ENCODE peak calls at places on chromosomes 16 and 17, in six cellular contexts. F is A549, N is endothelial cell of umbilical vein, D is HepG2, B is K562, O is GM12878. J is an unnamed sample.

GRCh38 chr17:48074322-48075054 is 26.3 kb downstream of the NFE2L1 start:
- DNase-seq in D (peak), O (no peak), B (peak), F (peak), N (peak), J (peak)

GRCh38 chr17:43779145-43780125 is 658 bp upstream of the DUSP3 start:
- DNase-seq in B (no peak), N (peak), O (no peak), F (peak), D (peak), J (peak)

GRCh38 chr16:89375021-89375420 is 115.3 kb downstream of the ANKRD11 start:
- DNase-seq in B (no peak), O (no peak), D (no peak), N (no peak), F (no peak), J (no peak)

GRCh38 chr17:19645608-19646250 is 2.8 kb upstream of the ALDH3A2 start:
- DNase-seq in O (no peak), D (peak), N (peak), F (peak), B (peak), J (peak)

GRCh38 chr16:55470533-55471371 is 8.2 kb upstream of the MMP2 start:
- DNase-seq in F (no peak), O (no peak), B (no peak), N (no peak), D (no peak), J (peak)

GRCh38 chr17:66900126-66901010 is 64.1 kb upstream of the CACNG4 start:
- DNase-seq in B (peak), F (peak), O (no peak), N (peak), D (peak), J (no peak)

GRCh38 chr17:27428781-27429505 is 27.3 kb upstream of the KSR1 start:
- DNase-seq in O (no peak), D (no peak), B (no peak), F (no peak), N (no peak), J (no peak)

GRCh38 chr17:16171613-16172012 is 43.7 kb downstream of the NCOR1 start:
- DNase-seq in B (no peak), F (peak), D (peak), N (no peak), O (no peak), J (no peak)

GRCh38 chr16:85386467-85387170 is 226.5 kb upstream of the GSE1 start:
- DNase-seq in N (no peak), F (no peak), B (no peak), O (no peak), D (no peak), J (no peak)

GRCh38 chr16:34802848-34803599 is 1343.6 kb downstream of the TP53TG3F start:
- DNase-seq in O (no peak), D (no peak), N (no peak), B (no peak), F (no peak), J (no peak)

GRCh38 chr17:34503804-34504203 is 75.6 kb upstream of the TMEM132E start:
- DNase-seq in O (no peak), B (no peak), F (no peak), D (no peak), N (no peak), J (no peak)

GRCh38 chr16:53209489-53209888 is 154.7 kb downstream of the CHD9 start:
- DNase-seq in N (peak), O (no peak), F (no peak), D (no peak), B (peak), J (no peak)

GRCh38 chr17:35117984-35118383 is 1.7 kb downstream of the RAD51D start:
- DNase-seq in F (peak), D (peak), B (no peak), O (peak), N (no peak), J (peak)

GRCh38 chr16:77170805-77171204 is 20.2 kb upstream of the MON1B start:
- DNase-seq in B (no peak), O (no peak), F (no peak), N (no peak), D (no peak), J (no peak)

GRCh38 chr16:77172964-77173363 is 18.0 kb upstream of the MON1B start:
- DNase-seq in O (no peak), B (no peak), N (peak), F (no peak), D (no peak), J (no peak)

GRCh38 chr16:77169650-77170236 is 21.2 kb upstream of the MON1B start:
- DNase-seq in D (peak), O (no peak), F (peak), N (peak), B (peak), J (peak)

GRCh38 chr16:77171750-77172635 is 19.0 kb upstream of the MON1B start:
- DNase-seq in O (no peak), B (peak), F (peak), N (peak), D (peak), J (peak)
- TF ChIP-seq MAX in O (no peak), B (no peak), F (no peak), N (no peak), D (no peak), J (no peak)

GRCh38 chr17:18219016-18219415 is 6.4 kb upstream of the LLGL1 start:
- DNase-seq in B (peak), O (no peak), F (no peak), D (no peak), N (peak), J (no peak)
- TF ChIP-seq MYC in B (no peak), O (no peak), F (no peak), D (no peak), N (no peak), J (no peak)

GRCh38 chr17:49362723-49363117 is 670 bp upstream of the ZNF652 start:
- DNase-seq in F (no peak), O (no peak), B (no peak), N (no peak), D (no peak), J (no peak)

GRCh38 chr17:49361129-49361901 is 735 bp downstream of the ZNF652 start:
- DNase-seq in B (peak), O (peak), D (peak), N (peak), F (peak), J (peak)

GRCh38 chr17:49363251-49363650 is 1.2 kb upstream of the ZNF652 start:
- DNase-seq in D (no peak), F (no peak), O (no peak), B (no peak), N (no peak), J (no peak)

GRCh38 chr17:49360796-49361128 is 1.3 kb downstream of the ZNF652 start:
- DNase-seq in O (no peak), F (no peak), D (no peak), N (no peak), B (no peak), J (no peak)

DNA sequence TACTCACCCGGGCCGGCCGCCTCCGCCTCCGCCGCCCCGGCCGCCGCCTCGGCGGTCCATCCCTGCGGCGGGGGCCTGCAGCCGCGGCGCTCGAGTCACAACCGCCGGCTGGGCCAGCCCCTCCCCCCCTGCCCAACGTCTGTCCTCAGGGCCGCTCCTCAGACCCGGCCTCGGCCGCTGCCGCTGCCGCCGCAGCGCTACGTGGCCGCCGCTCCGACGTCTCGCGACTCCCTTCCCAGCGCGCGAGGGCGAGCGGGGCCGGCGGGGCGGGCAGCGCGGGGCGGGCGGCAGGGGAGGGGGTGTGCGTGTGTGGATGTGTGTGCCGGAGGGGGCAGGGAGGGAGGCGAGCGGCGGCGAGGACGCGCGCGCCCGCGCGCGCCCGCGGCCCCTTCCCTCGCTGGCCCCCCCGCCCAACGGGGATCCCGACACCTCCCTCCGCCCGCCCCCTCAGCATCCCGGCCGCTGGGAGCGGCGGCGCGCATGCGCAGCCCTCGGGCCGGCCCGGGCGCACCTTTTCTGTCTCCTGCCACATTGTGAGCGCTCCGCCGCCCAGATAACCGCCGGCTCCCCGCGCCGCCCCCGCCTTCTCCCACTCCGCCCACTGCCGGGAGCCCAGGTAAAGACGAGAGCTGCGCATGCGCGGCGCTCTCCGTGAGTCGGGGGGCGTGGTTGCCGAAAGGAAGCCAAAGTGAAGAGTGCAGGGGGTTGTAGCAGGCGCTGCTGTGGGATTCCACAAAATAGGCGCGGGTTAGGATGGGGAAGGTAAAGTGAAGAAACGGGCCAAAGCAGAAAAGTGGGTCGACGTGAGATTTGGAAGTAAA is at the start of gene ZNF652:
- DNase-seq in B (peak), N (peak), D (peak), O (peak), F (peak), J (peak)
- TF ChIP-seq POLR2A in B (peak), N (no peak), D (peak), O (peak), F (peak), J (no peak)

GRCh38 chr17:82126479-82127314 is 28.7 kb upstream of the FASN start:
- DNase-seq in O (no peak), D (no peak), B (no peak), N (no peak), F (no peak), J (no peak)
- TF ChIP-seq MAX in O (no peak), D (no peak), B (no peak), N (no peak), F (no peak), J (no peak)

GRCh38 chr16:5056347-5056746 is 9.4 kb downstream of the C16orf89 start:
- DNase-seq in D (peak), B (peak), F (peak), N (peak), O (no peak), J (peak)
- TF ChIP-seq MYC in D (no peak), B (no peak), F (no peak), N (no peak), O (no peak), J (no peak)

GRCh38 chr16:2710711-2711231 is 9.3 kb downstream of the PRSS27 start:
- DNase-seq in F (no peak), B (no peak), O (no peak), N (no peak), D (no peak), J (no peak)
- TF ChIP-seq POLR2A in F (no peak), B (peak), O (peak), N (no peak), D (no peak), J (no peak)

DNA sequence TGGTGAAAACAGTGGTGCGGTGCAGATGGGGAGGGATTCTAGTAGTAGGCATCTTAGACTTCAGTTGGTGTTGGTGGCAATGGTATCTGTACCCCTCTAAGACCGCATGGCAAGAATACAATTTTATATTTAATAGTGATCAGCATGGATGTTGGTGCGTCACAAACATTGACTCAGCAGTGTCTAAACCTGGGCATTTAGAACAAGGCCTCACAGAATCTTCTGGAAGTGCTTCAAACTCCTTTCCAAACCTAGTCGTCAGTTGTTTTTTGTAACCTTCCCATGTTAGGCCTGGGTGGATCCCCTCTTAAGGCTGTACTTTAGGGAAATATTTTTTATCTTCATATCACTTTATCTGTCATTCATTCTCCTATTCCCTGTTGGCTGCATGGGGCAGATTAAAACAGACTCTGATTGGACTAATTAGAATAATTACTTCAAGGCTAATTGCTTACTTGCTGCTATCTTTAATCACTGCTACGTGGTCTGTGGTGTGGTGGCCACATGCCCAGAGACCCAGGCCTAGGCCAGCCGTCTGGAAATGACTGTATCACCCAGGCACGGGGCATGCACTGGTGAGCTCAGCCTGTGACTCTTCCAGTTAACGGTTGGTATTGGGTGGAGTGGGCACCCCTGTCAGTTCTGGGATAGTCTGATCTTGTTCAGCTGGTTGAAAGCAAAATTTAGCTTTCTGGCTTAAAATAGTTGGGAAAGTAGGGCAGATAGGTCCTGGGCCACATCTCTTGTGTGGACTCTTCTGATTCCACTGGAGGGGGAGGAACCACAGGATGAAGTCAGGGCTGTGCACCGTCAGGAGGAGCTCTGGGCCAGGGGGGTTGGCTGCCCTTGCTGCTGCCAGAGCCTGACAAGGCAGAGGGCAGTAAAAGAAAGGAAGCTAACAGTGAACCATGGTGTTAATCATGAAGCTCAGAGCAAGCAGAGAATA is 4.5 kb downstream of the ALKBH5 start:
- DNase-seq in B (no peak), D (no peak), O (no peak), N (peak), F (no peak), J (no peak)
- TF ChIP-seq MAX in B (no peak), D (no peak), O (no peak), N (no peak), F (no peak), J (no peak)

GRCh38 chr16:69706975-69707340 is 19.4 kb downstream of the NQO1 start:
- DNase-seq in F (no peak), B (no peak), D (no peak), O (no peak), N (no peak), J (no peak)

GRCh38 chr16:69701452-69701851 is 24.9 kb downstream of the NQO1 start:
- DNase-seq in D (no peak), B (no peak), O (no peak), F (no peak), N (no peak), J (no peak)

GRCh38 chr16:69706256-69706974 is 19.9 kb downstream of the NQO1 start:
- DNase-seq in F (no peak), B (no peak), O (no peak), D (no peak), N (no peak), J (peak)

GRCh38 chr16:69701866-69702265 is 24.5 kb downstream of the NQO1 start:
- DNase-seq in N (no peak), O (no peak), B (no peak), D (no peak), F (no peak), J (no peak)

GRCh38 chr16:69703638-69704037 is 22.7 kb downstream of the NQO1 start:
- DNase-seq in N (peak), O (no peak), D (no peak), F (no peak), B (no peak), J (no peak)
- TF ChIP-seq MYC in N (no peak), O (no peak), D (no peak), F (no peak), B (no peak), J (no peak)